ENCODE peak calls at places on chromosomes 2 and 18, in ten cellular contexts. One of them, this sample, is unnamed.

GRCh38 chr2:217430916-217431576 is 571.2 kb upstream of the TNP1 start:
- DNase-seq in endothelial cell: no peak
- DNase-seq in left ventricle myocardium superior: no peak
- DNase-seq in NCI-H524: no peak
- DNase-seq in ELF-1: no peak
- DNase-seq in nephron progenitor cell: no peak
- DNase-seq in cardiac fibroblast: peak
- DNase-seq in HTR-8/SVneo: no peak
- DNase-seq in left colon: no peak
- DNase-seq in amygdala: no peak
- DNase-seq in this sample: no peak

GRCh38 chr2:20224716-20225293 is at the start of gene SDC1:
- DNase-seq in ELF-1: peak
- DNase-seq in NCI-H524: peak
- DNase-seq in left ventricle myocardium superior: peak
- DNase-seq in HTR-8/SVneo: peak
- DNase-seq in endothelial cell: peak
- DNase-seq in cardiac fibroblast: peak
- DNase-seq in amygdala: peak
- DNase-seq in nephron progenitor cell: peak
- DNase-seq in left colon: peak
- DNase-seq in this sample: no peak

GRCh38 chr18:32777049-32777448 is 4.2 kb upstream of the KLHL14 start:
- DNase-seq in left ventricle myocardium superior: no peak
- DNase-seq in left colon: no peak
- DNase-seq in amygdala: no peak
- DNase-seq in NCI-H524: no peak
- DNase-seq in HTR-8/SVneo: no peak
- DNase-seq in endothelial cell: no peak
- DNase-seq in cardiac fibroblast: no peak
- DNase-seq in ELF-1: no peak
- DNase-seq in nephron progenitor cell: no peak
- DNase-seq in this sample: no peak

GRCh38 chr2:218367415-218368149 is 10.9 kb downstream of the CATIP start:
- DNase-seq in HTR-8/SVneo: peak
- DNase-seq in endothelial cell: peak
- DNase-seq in left colon: peak
- DNase-seq in ELF-1: peak
- DNase-seq in amygdala: peak
- DNase-seq in nephron progenitor cell: peak
- DNase-seq in cardiac fibroblast: peak
- DNase-seq in NCI-H524: no peak
- DNase-seq in left ventricle myocardium superior: peak
- DNase-seq in this sample: peak

GRCh38 chr2:105294844-105295481 is 34.6 kb downstream of the TGFBRAP1 start:
- DNase-seq in endothelial cell: peak
- DNase-seq in NCI-H524: peak
- DNase-seq in amygdala: peak
- DNase-seq in left ventricle myocardium superior: no peak
- DNase-seq in cardiac fibroblast: peak
- DNase-seq in HTR-8/SVneo: peak
- DNase-seq in ELF-1: peak
- DNase-seq in left colon: no peak
- DNase-seq in nephron progenitor cell: peak
- DNase-seq in this sample: peak

GRCh38 chr2:226490172-226490571 is 309.4 kb downstream of the IRS1 start:
- DNase-seq in amygdala: no peak
- DNase-seq in nephron progenitor cell: no peak
- DNase-seq in left ventricle myocardium superior: no peak
- DNase-seq in cardiac fibroblast: peak
- DNase-seq in NCI-H524: no peak
- DNase-seq in HTR-8/SVneo: no peak
- DNase-seq in endothelial cell: no peak
- DNase-seq in ELF-1: no peak
- DNase-seq in left colon: no peak
- DNase-seq in this sample: no peak

GRCh38 chr2:67260348-67261277 is 136.5 kb upstream of the ETAA1 start:
- DNase-seq in cardiac fibroblast: peak
- DNase-seq in NCI-H524: no peak
- DNase-seq in left colon: peak
- DNase-seq in endothelial cell: no peak
- DNase-seq in HTR-8/SVneo: peak
- DNase-seq in amygdala: no peak
- DNase-seq in ELF-1: no peak
- DNase-seq in left ventricle myocardium superior: peak
- DNase-seq in nephron progenitor cell: no peak
- DNase-seq in this sample: no peak

GRCh38 chr2:46689993-46690392 is 210.6 kb downstream of the TMEM247 start:
- DNase-seq in NCI-H524: no peak
- DNase-seq in HTR-8/SVneo: no peak
- DNase-seq in nephron progenitor cell: no peak
- DNase-seq in left colon: no peak
- DNase-seq in ELF-1: no peak
- DNase-seq in cardiac fibroblast: peak
- DNase-seq in endothelial cell: no peak
- DNase-seq in amygdala: no peak
- DNase-seq in left ventricle myocardium superior: no peak
- DNase-seq in this sample: no peak